ENCODE peak calls at places on chromosomes 3 and 15, in four cellular contexts. I, B, F and Z are unnamed samples.

GRCh38 chr3:160437083-160437455 is 12.5 kb downstream of the TRIM59 start:
- DNase-seq in F (no peak), B (no peak), I (no peak), Z (no peak)

GRCh38 chr15:40815042-40815678 is 7.9 kb upstream of the DNAJC17 start:
- DNase-seq in I (no peak), F (no peak), B (no peak), Z (no peak)

GRCh38 chr15:96416934-96417759 is 86.6 kb downstream of the NR2F2 start:
- DNase-seq in B (no peak), F (no peak), I (peak), Z (peak)

GRCh38 chr3:30384546-30385072 is 221.8 kb upstream of the TGFBR2 start:
- DNase-seq in I (no peak), B (no peak), F (no peak), Z (no peak)

GRCh38 chr3:107598926-107599754 is 76.4 kb downstream of the BBX start:
- DNase-seq in F (peak), I (peak), B (peak), Z (peak)

GRCh38 chr3:50297896-50298725 is 1.1 kb downstream of the HYAL3 start:
- DNase-seq in I (no peak), F (no peak), B (peak), Z (no peak)

GRCh38 chr3:29318251-29318650 is 37.4 kb downstream of the RBMS3 start:
- DNase-seq in F (no peak), I (no peak), B (no peak), Z (no peak)

GRCh38 chr3:154872089-154872488 is 208.0 kb upstream of the MME start:
- DNase-seq in F (no peak), I (no peak), B (no peak), Z (no peak)

GRCh38 chr3:141426404-141427034 is 58.2 kb downstream of the ZBTB38 start:
- DNase-seq in F (peak), I (peak), B (peak), Z (peak)

GRCh38 chr15:47820047-47820779 is 102.9 kb downstream of the SEMA6D start:
- DNase-seq in F (peak), I (peak), B (no peak), Z (peak)

GRCh38 chr3:16070707-16071106 is 103.8 kb upstream of the GALNT15 start:
- DNase-seq in I (no peak), B (no peak), F (no peak), Z (no peak)

GRCh38 chr15:62848631-62849050 is 193.9 kb upstream of the TPM1 start:
- DNase-seq in B (no peak), F (no peak), I (peak), Z (peak)

GRCh38 chr3:119310052-119310451 is 15.9 kb downstream of the ARHGAP31 start:
- DNase-seq in B (no peak), I (peak), F (peak), Z (peak)

GRCh38 chr15:78663703-78664102 is 22.7 kb upstream of the CHRNB4 start:
- DNase-seq in F (no peak), B (no peak), I (no peak), Z (no peak)

GRCh38 chr3:138381413-138381901 is 33.1 kb downstream of the MRAS start:
- DNase-seq in I (peak), F (no peak), B (peak), Z (peak)

GRCh38 chr15:66772967-66773873 is 71.2 kb downstream of the SMAD6 start:
- DNase-seq in I (peak), F (no peak), B (no peak), Z (peak)

GRCh38 chr3:138833908-138834358 is 795 bp downstream of the PIK3CB start:
- DNase-seq in B (no peak), I (peak), F (peak), Z (no peak)

GRCh38 chr3:194857459-194858113 is 171.9 kb downstream of the FAM43A start:
- DNase-seq in I (no peak), F (no peak), B (no peak), Z (peak)

GRCh38 chr15:34223904-34224596 is 766 bp upstream of the EMC4 start:
- DNase-seq in F (no peak), I (no peak), B (no peak), Z (peak)

GRCh38 chr3:71045917-71046282 is 537.6 kb downstream of the FOXP1 start:
- DNase-seq in I (no peak), B (no peak), F (no peak), Z (no peak)

GRCh38 chr15:92886229-92886628 is 13.9 kb upstream of the CHD2 start:
- DNase-seq in I (peak), F (no peak), B (no peak), Z (peak)

GRCh38 chr3:106183762-106184391 is 315.1 kb upstream of the CBLB start:
- DNase-seq in I (peak), F (peak), B (no peak), Z (peak)

GRCh38 chr15:92495468-92495867 is 101.8 kb downstream of the ST8SIA2 start:
- DNase-seq in I (no peak), F (no peak), B (no peak), Z (no peak)

GRCh38 chr3:114892880-114893279 is 254.2 kb downstream of the ZBTB20 start:
- DNase-seq in F (no peak), I (no peak), B (no peak), Z (no peak)

GRCh38 chr15:101702077-101702476 is 22.2 kb downstream of the TARS3 start:
- DNase-seq in F (no peak), B (no peak), I (no peak), Z (peak)

GRCh38 chr3:183534249-183534648 is 21.3 kb downstream of the KLHL6 start:
- DNase-seq in B (no peak), I (no peak), F (peak), Z (peak)

GRCh38 chr3:50572158-50572557 is 2.8 kb downstream of the HEMK1 start:
- DNase-seq in B (peak), F (peak), I (peak), Z (peak)

GRCh38 chr15:88894348-88894818 is 961 bp downstream of the HAPLN3 start:
- DNase-seq in F (no peak), I (no peak), B (peak), Z (peak)

GRCh38 chr15:39312984-39313383 is 267.9 kb upstream of the THBS1 start:
- DNase-seq in F (no peak), I (no peak), B (no peak), Z (no peak)

GRCh38 chr3:4245671-4246070 is 57.5 kb upstream of the SETMAR start:
- DNase-seq in B (no peak), F (no peak), I (no peak), Z (no peak)

GRCh38 chr3:117745516-117745915 is 1035.9 kb downstream of the TUSC7 start:
- DNase-seq in I (no peak), F (no peak), B (no peak), Z (no peak)

GRCh38 chr3:107756649-107757048 is 233.9 kb downstream of the BBX start:
- DNase-seq in I (no peak), B (no peak), F (no peak), Z (peak)

GRCh38 chr15:71096676-71097075 is 18.6 kb upstream of the THSD4 start:
- DNase-seq in F (peak), I (peak), B (no peak), Z (no peak)

GRCh38 chr3:47007482-47008257 is 28.2 kb downstream of the NBEAL2 start:
- DNase-seq in B (no peak), F (no peak), I (no peak), Z (no peak)

GRCh38 chr15:51768018-51768417 is 16.6 kb downstream of the TMOD2 start:
- DNase-seq in F (no peak), I (no peak), B (no peak), Z (no peak)

GRCh38 chr15:85581495-85581894 is 201.1 kb downstream of the AKAP13 start:
- DNase-seq in I (no peak), F (no peak), B (peak), Z (no peak)

GRCh38 chr15:51133140-51133630 is 38.5 kb upstream of the TNFAIP8L3 start:
- DNase-seq in B (no peak), F (no peak), I (no peak), Z (peak)

GRCh38 chr15:39575180-39575579 is 5.7 kb upstream of the THBS1 start:
- DNase-seq in F (no peak), I (no peak), B (no peak), Z (no peak)

GRCh38 chr3:59559721-59560514 is 510.1 kb upstream of the CFAP20DC start:
- DNase-seq in I (peak), B (no peak), F (peak), Z (peak)

GRCh38 chr3:130700541-130700940 is 46.1 kb downstream of the PIK3R4 start:
- DNase-seq in F (no peak), I (peak), B (no peak), Z (no peak)
- H3K4me3 ChIP-seq in F (no peak), I (no peak), B (no peak), Z (no peak)

DNA sequence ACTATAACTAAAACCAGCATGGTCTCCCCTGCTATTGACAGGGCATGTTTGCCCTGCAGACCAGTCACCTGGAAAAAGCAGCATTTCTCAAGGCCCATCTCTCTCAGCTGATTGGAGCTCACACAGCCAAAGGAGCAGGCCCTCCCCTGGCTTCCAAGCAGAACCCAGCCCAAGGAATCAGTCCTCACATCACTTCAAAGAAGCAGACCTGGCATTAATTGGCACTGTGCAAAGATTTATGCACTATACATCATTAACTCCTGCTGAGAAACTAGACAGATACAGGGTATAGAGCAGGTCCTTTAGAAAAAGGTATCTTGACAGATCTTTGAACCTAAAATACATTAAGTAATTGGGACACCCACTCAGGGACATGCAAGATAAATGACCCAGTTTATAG is 323.8 kb upstream of the PPP2R3A start:
- DNase-seq in B (no peak), F (no peak), I (no peak), Z (no peak)
- TF ChIP-seq CTCF in B (no peak), F (no peak), I (no peak), Z (no peak)

DNA sequence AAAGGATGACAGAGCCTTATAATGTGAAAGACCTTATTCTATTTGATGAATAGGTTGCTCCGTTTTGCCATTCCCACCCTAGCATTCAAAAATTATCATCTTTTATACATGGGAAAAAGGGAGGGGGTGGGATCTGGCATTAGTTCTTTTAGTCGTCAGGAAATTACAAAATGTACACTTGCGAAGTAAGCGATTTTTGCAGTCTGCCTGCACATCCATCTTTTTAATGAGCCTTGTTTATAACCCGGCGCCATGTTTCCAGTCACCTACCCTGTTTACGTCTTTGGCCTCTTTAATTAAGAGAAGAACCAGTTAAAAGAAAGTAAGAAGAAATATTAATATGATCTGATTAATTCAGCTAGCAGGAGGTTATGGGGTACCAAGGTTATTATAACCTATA is 961.3 kb upstream of the NR2F2 start:
- DNase-seq in F (no peak), I (no peak), B (no peak), Z (no peak)
- H3K4me3 ChIP-seq in F (no peak), I (no peak), B (no peak), Z (no peak)

GRCh38 chr3:128070898-128071591 is 18.8 kb downstream of the SEC61A1 start:
- DNase-seq in I (no peak), B (no peak), F (no peak), Z (no peak)

GRCh38 chr3:128073185-128073725 is 21.0 kb downstream of the SEC61A1 start:
- DNase-seq in I (no peak), F (no peak), B (no peak), Z (no peak)

GRCh38 chr3:128073807-128074206 is 21.6 kb downstream of the SEC61A1 start:
- DNase-seq in F (no peak), B (no peak), I (peak), Z (no peak)

GRCh38 chr3:128072454-128073184 is 20.4 kb downstream of the SEC61A1 start:
- DNase-seq in F (no peak), I (no peak), B (no peak), Z (no peak)

GRCh38 chr3:128071771-128072453 is 19.7 kb downstream of the SEC61A1 start:
- DNase-seq in I (no peak), F (no peak), B (no peak), Z (no peak)
- TF ChIP-seq CTCF in I (no peak), F (no peak), B (no peak), Z (no peak)

GRCh38 chr3:190865828-190866227 is 3.3 kb upstream of the GMNC start:
- DNase-seq in F (no peak), I (no peak), B (no peak), Z (no peak)
- H3K4me3 ChIP-seq in F (no peak), I (no peak), B (no peak), Z (no peak)

DNA sequence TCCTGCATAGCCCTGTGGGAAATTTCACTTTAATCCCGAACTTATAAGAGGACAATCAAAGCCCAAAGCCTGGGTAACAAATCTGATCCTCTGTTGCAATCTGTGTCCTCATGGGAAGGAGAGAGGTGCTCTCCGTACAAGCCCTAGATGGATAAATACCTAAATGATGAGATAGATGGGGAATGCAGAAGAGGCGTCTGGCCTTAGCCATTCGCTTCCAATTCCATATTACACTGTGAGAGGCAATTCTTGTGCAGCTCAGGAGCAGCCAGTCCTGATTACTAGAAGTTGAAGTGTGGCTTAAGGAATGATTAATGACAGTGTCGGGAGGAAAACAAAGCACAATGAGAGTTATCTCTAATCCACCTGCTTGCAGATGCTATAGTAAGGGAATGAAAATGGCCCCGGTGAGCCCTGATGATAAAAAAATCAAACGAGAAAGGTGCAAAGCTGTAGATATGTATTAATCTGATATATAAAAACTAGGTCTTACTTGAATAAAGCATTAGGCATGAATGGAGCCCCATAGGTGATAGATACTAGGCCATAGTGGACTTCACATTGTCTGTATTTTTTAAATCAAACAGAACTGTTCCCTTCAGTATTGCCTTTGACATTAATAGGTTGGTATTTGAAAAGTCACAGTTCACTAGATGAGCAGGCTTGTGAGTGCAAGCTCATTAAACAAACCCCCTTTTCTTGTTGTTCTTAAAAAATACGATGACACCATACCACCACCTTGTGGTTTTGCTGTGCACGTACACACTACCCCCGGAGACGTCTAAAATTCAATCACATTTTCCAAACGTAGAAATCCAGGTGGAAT is 54.2 kb upstream of the TMCO5A start:
- DNase-seq in I (peak), B (no peak), F (peak), Z (peak)
- TF ChIP-seq CTCF in I (peak), B (peak), F (peak), Z (peak)

DNA sequence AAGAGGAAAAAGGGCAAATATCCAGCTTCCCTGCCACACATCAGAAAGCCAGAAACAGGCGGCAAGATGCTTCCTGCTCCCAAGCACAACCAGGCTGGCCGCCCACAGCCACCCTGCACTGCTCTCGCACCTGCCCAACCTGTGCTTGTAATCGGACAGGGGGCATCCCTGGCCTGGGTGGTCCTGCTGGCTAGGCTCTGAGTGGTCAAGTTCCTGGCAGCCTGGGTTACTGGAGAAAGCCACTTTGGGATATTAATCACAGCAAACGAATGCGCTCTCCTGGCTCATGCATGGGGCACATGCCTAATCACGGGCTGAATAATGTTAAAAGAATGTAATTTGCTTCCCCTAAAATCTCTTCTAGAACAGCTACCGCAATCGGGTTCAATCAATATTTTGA is 442.4 kb downstream of the MCTP2 start:
- DNase-seq in F (no peak), I (no peak), B (no peak), Z (no peak)
- H3K4me3 ChIP-seq in F (no peak), I (no peak), B (no peak), Z (no peak)

DNA sequence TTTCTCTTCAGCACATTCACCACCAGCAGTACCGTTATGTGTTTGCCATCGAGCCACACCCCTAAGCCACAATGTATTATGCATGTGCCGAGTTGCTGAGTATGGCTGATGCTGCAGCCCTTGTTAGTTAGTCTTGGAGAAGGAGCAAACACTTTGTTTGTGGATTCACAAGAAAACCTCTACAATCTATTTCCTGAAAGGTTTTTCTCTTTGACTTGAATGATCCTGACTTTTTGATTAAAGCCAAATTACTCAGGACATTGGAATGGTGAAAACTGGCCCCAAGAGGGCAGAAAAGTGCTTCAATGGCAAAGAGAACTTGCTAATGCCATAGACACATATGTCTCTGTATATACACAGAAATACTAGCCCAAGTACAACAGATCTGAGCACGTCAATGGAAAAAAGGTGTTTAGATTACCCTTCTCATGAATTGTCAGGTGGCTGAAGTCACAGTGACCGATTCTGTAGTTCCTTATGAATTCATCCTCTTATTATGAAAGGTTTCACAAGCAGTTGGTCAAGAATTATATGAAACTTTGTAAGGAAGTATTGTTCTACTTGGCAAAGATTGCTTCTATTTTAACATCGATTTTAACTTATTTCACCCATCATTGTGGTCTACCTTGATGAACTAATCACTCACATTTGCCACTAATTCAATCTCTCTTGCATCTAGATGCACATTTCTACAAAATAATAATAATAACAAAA is 103.0 kb downstream of the P3H2 start:
- DNase-seq in B (no peak), I (peak), F (peak), Z (peak)
- TF ChIP-seq CTCF in B (peak), I (peak), F (peak), Z (peak)

GRCh38 chr15:91380114-91380513 is 280.1 kb downstream of the SV2B start:
- DNase-seq in B (no peak), I (no peak), F (no peak), Z (no peak)

GRCh38 chr15:91383532-91383931 is 283.5 kb downstream of the SV2B start:
- DNase-seq in F (no peak), B (no peak), I (no peak), Z (no peak)

GRCh38 chr15:91384189-91384720 is 284.2 kb downstream of the SV2B start:
- DNase-seq in F (no peak), B (no peak), I (no peak), Z (no peak)

GRCh38 chr15:91385301-91385700 is 285.2 kb downstream of the SV2B start:
- DNase-seq in B (no peak), I (peak), F (no peak), Z (no peak)
- H3K4me3 ChIP-seq in B (no peak), I (no peak), F (no peak), Z (no peak)

GRCh38 chr3:2071531-2071930 is 27.1 kb upstream of the CNTN4 start:
- DNase-seq in I (no peak), F (no peak), B (no peak), Z (no peak)
- TF ChIP-seq CTCF in I (no peak), F (no peak), B (no peak), Z (no peak)